ENCODE peak calls at places on chromosome 16, in seven cellular contexts. A is cardiac muscle cell, I is ascending aorta, M is right atrium auricular region, Y is OCI-LY7, O is dorsolateral prefrontal cortex, J is tibial nerve. H is an unnamed sample.

GRCh38 chr16:70653809-70654771 is 7.7 kb downstream of the IL34 start:
- DNase-seq in A (peak; percentile 88), I (no peak), M (peak; percentile 92), Y (peak; percentile 73), O (peak; percentile 61), J (peak; percentile 79), H (peak; percentile 54)

GRCh38 chr16:2467301-2468141 is 3.6 kb upstream of the NTN3 start:
- DNase-seq in A (peak; percentile 76), I (peak; percentile 38), M (peak; percentile 87), Y (peak; percentile 79), O (peak; percentile 59), J (peak; percentile 66), H (no peak)

GRCh38 chr16:11049396-11050059 is 105.2 kb downstream of the CLEC16A start:
- DNase-seq in A (no peak), I (no peak), M (no peak), Y (no peak), O (no peak), J (no peak), H (no peak)

GRCh38 chr16:14029658-14030057 is 41.5 kb upstream of the MRTFB start:
- DNase-seq in A (no peak), I (no peak), M (no peak), Y (no peak), O (no peak), J (no peak), H (no peak)

GRCh38 chr16:23508589-23509440 is 1.5 kb downstream of the GGA2 start:
- DNase-seq in A (peak; percentile 17), I (no peak), M (peak; percentile 63), Y (peak; percentile 47), O (no peak), J (no peak), H (no peak)

GRCh38 chr16:79598341-79599181 is 2.0 kb downstream of the MAF start:
- DNase-seq in A (peak; percentile 50), I (no peak), M (peak; percentile 71), Y (no peak), O (no peak), J (peak; percentile 44), H (no peak)

GRCh38 chr16:71709231-71709781 is 15.2 kb downstream of the PHLPP2 start:
- DNase-seq in A (peak; percentile 37), I (no peak), M (no peak), Y (no peak), O (no peak), J (no peak), H (no peak)

GRCh38 chr16:31430380-31431052 is 2.4 kb upstream of the COX6A2 start:
- DNase-seq in A (no peak), I (no peak), M (no peak), Y (no peak), O (no peak), J (no peak), H (no peak)

GRCh38 chr16:66408181-66409048 is 18.7 kb upstream of the BEAN1 start:
- DNase-seq in A (peak; percentile 85), I (no peak), M (peak; percentile 59), Y (peak; percentile 62), O (no peak), J (no peak), H (peak; percentile 48)

DNA sequence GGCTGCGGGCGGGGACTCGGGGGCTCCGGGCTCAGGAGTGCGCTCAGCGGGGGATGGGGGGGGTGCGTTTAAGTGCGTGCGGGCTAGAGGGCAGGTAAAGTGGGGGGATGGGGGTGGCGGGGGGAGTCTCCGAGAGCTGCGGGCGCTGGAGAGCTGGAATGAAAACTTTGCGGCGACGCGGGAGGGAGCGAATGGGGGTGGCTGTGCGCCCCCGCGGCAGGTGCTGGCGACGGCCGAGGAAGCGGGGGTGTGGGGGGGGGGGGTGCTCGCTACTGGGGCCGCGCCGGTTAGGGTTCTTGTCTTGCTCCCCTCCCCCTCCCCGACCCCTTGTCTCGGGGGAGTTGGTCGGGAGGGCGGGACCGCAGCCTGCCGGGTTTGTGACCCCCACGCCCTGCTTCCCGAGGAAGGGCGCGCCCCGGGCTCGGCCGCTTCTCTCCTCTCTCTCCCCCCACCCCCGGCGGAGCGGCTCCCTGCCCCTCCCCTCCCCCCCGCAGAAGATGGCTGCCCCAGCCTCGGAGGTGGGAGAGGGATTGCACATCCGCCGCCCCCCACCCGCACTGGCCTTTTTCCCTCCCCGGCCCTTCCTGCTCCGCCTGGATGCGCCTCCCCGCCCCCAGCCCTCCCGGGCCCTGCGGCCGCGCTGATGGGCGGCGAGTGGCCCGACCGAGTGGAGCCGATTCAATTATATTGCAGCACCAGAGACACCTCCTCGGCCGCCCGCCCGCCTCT is 651 bp downstream of the GSE1 start:
- DNase-seq in A (peak; percentile 58), I (no peak), M (peak; percentile 82), Y (peak; percentile 61), O (no peak), J (peak; percentile 60), H (no peak)
- H3K4me3 ChIP-seq in A (peak overlapping the region; percentile 75), I (peak overlapping the region; percentile 64), M (peak overlapping the region; percentile 66), Y (peak overlapping the region; percentile 76), O (peak overlapping the region; percentile 65), J (peak overlapping the region; percentile 80), H (peak overlapping the region; percentile 59)

DNA sequence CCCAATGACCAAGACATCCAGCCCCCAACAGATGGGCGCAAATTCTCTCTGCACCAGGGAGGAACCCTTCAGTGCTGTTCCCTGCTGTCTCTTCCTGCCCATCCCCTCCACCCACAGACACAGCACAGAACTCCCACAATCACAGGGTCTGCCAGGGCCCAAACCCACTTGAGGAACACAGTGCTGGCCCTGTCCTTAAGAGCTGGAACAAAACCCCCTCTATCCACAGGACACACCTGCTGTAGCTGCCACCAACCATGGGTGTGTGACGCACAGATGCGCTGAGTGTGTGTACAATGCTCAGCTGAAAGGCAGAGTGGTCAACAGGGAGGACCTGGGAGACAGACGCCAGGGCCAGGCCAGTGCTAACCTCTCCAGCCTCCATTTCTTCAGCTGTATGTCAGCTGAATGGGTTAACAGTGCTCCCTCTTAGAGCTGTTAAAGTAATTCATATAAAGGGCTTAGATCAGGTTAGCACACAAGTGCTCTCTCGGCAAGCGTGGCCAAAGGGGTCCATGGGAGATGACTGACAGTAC is 62.1 kb downstream of the AMFR start:
- DNase-seq in A (no peak), I (no peak), M (peak; percentile 47), Y (no peak), O (no peak), J (no peak), H (no peak)
- TF ChIP-seq CTCF in A (no peak), I (no peak), M (no peak), Y (no peak), O (no peak), J (no peak), H (no peak)

GRCh38 chr16:86554599-86554916 is 477 bp downstream of the MTHFSD start:
- DNase-seq in A (no peak), I (no peak), M (no peak), Y (peak; percentile 21), O (no peak), J (no peak), H (no peak)

GRCh38 chr16:86556576-86556975 is 1.5 kb upstream of the MTHFSD start:
- DNase-seq in A (no peak), I (no peak), M (no peak), Y (no peak), O (no peak), J (no peak), H (no peak)

GRCh38 chr16:86553356-86553755 is 1.7 kb downstream of the MTHFSD start:
- DNase-seq in A (no peak), I (no peak), M (no peak), Y (no peak), O (no peak), J (no peak), H (no peak)

GRCh38 chr16:86555763-86556130 is 712 bp upstream of the MTHFSD start:
- DNase-seq in A (no peak), I (no peak), M (no peak), Y (no peak), O (no peak), J (no peak), H (no peak)

DNA sequence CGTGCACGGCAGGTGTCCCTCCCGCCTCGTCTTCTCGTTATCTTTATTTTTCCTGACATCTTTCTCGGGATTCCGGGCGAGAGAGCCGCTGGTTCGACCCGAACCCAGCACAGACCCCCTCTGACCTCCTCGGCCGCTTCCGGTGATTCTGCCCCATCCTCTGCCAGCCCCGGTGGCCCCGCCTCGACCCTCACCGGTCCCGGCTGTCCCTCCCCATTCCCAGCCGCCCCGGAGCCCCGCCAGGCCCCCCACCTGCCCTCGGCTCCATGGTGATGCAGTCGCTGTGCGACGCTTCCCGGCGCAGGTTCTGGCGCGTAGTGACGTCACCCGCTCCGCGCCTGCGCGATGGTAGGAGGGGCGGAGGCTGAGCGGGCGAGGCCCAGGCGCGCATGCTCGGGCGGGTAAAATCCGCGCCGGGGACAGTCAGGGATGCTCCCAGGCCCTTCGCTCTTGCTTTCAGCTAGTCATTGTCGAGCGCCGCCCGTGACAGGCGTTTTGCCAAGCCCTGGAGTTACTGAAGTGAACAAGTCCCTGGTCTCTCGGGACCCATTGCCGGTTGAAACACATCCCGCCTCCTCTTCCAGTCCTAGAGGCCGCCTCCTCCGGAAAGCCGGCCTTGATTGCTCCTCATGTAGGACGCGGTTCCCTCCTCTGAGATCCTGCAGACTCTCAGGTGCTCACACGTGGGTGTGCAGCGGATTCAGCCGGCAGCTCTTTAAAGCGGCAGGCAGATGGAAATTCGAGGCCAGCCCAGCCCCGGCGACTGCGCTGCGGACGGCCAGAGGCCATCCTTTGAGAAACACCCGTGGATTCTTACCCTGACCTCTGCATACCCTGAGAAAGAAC is at the start of gene MTHFSD:
- DNase-seq in A (peak; percentile 95), I (peak; percentile 65), M (peak; percentile 92), Y (peak; percentile 92), O (peak; percentile 89), J (peak; percentile 89), H (peak; percentile 76)
- H3K27ac ChIP-seq in A (peak within 1 kb of the TSS; percentile 87), I (peak within 1 kb of the TSS; percentile 89), M (peak within 1 kb of the TSS; percentile 84), Y (peak within 1 kb of the TSS; percentile 38), O (peak within 1 kb of the TSS; percentile 82), J (peak within 1 kb of the TSS; percentile 95), H (peak within 1 kb of the TSS; percentile 65)

GRCh38 chr16:86494565-86495356 is 15.6 kb upstream of the FOXF1 start:
- DNase-seq in A (no peak), I (no peak), M (no peak), Y (no peak), O (no peak), J (no peak), H (no peak)
- H3K4me3 ChIP-seq in A (no peak overlapping the region), I (no peak overlapping the region), M (no peak overlapping the region), Y (no peak overlapping the region), O (no peak overlapping the region), J (no peak overlapping the region), H (no peak overlapping the region)

GRCh38 chr16:20260215-20261009 is 66.9 kb downstream of the GP2 start:
- DNase-seq in A (no peak), I (no peak), M (no peak), Y (no peak), O (no peak), J (no peak), H (no peak)
- TF ChIP-seq CTCF in A (no peak), I (no peak), M (no peak), Y (no peak), O (no peak), J (no peak), H (no peak)

GRCh38 chr16:54070944-54071343 is 215.6 kb downstream of the IRX3 start:
- DNase-seq in A (no peak), I (no peak), M (no peak), Y (no peak), O (no peak), J (no peak), H (no peak)

GRCh38 chr16:54068212-54068611 is 218.4 kb downstream of the IRX3 start:
- DNase-seq in A (no peak), I (no peak), M (no peak), Y (no peak), O (no peak), J (no peak), H (no peak)

GRCh38 chr16:54066451-54067056 is 220.0 kb downstream of the IRX3 start:
- DNase-seq in A (no peak), I (no peak), M (no peak), Y (no peak), O (no peak), J (no peak), H (no peak)

GRCh38 chr16:54069601-54070239 is 216.9 kb downstream of the IRX3 start:
- DNase-seq in A (no peak), I (no peak), M (no peak), Y (no peak), O (no peak), J (no peak), H (no peak)

GRCh38 chr16:54067317-54068065 is 219.1 kb downstream of the IRX3 start:
- DNase-seq in A (no peak), I (no peak), M (no peak), Y (no peak), O (no peak), J (no peak), H (no peak)
- H3K27ac ChIP-seq in A (no peak overlapping the region), I (no peak overlapping the region), M (no peak overlapping the region), Y (no peak overlapping the region), O (no peak overlapping the region), J (no peak overlapping the region), H (no peak overlapping the region)